ENCODE peak calls at places on chromosomes 12 and 14, in six cellular contexts. O is activated T-cell treated with anti-CD3 and anti-CD28 coated beads for 24 hours, D is Right ventricle myocardium superior, F is RPMI8226, B is HS-5, H is GM12891. Y is an unnamed sample.

GRCh38 chr14:22887260-22887989 is 4.4 kb downstream of the REM2 start:
- DNase-seq in D (no peak), F (peak), H (no peak), O (no peak), B (no peak), Y (peak)

GRCh38 chr12:94874986-94875312 is 128.5 kb downstream of the NDUFA12 start:
- DNase-seq in O (no peak), B (no peak), D (no peak), F (no peak), H (no peak), Y (no peak)

GRCh38 chr12:110693731-110694130 is 4.8 kb upstream of the HVCN1 start:
- DNase-seq in H (no peak), D (peak), B (no peak), O (no peak), F (no peak), Y (no peak)

GRCh38 chr12:47276253-47277070 is 196.7 kb upstream of the AMIGO2 start:
- DNase-seq in F (peak), H (peak), D (no peak), O (peak), B (no peak), Y (peak)

GRCh38 chr12:31662176-31662849 is 2.8 kb downstream of the ETFBKMT start:
- DNase-seq in D (no peak), O (no peak), F (no peak), B (no peak), H (no peak), Y (no peak)

GRCh38 chr12:108338915-108339657 is at the start of gene CMKLR1:
- DNase-seq in H (no peak), F (no peak), B (no peak), D (peak), O (no peak), Y (no peak)

GRCh38 chr12:106245767-106246166 is 2.1 kb downstream of the CKAP4 start:
- DNase-seq in H (no peak), D (peak), F (no peak), B (no peak), O (no peak), Y (no peak)

GRCh38 chr12:29164477-29165163 is 15.5 kb downstream of the FAR2 start:
- DNase-seq in F (peak), D (no peak), O (no peak), B (no peak), H (peak), Y (no peak)

GRCh38 chr12:130281157-130281799 is 56.4 kb upstream of the PIWIL1 start:
- DNase-seq in B (no peak), H (no peak), O (peak), D (peak), F (peak), Y (peak)

GRCh38 chr12:870378-870777 is 79.1 kb downstream of the RAD52 start:
- DNase-seq in D (no peak), O (no peak), H (no peak), B (no peak), F (no peak), Y (no peak)

GRCh38 chr14:50222061-50222613 is 9.2 kb downstream of the SOS2 start:
- DNase-seq in B (no peak), O (no peak), H (no peak), D (no peak), F (no peak), Y (no peak)

GRCh38 chr12:87866602-87867292 is 162.5 kb downstream of the C12orf50 start:
- DNase-seq in F (peak), H (no peak), O (no peak), B (no peak), D (no peak), Y (no peak)

GRCh38 chr12:117282490-117282889 is 78.9 kb downstream of the NOS1 start:
- DNase-seq in F (no peak), O (no peak), B (no peak), H (no peak), D (no peak), Y (no peak)

GRCh38 chr12:90945070-90945649 is 9.8 kb downstream of the CCER1 start:
- DNase-seq in D (no peak), O (no peak), F (peak), B (no peak), H (no peak), Y (no peak)

GRCh38 chr14:77311217-77311616 is 9.5 kb downstream of the POMT2 start:
- DNase-seq in B (no peak), H (no peak), F (no peak), D (no peak), O (no peak), Y (no peak)

GRCh38 chr14:92121207-92121669 is 268 bp downstream of the NDUFB1 start:
- DNase-seq in B (peak), F (peak), D (peak), H (no peak), O (no peak), Y (no peak)

GRCh38 chr14:106372870-106373657 is 846.7 kb downstream of the TMEM121 start:
- DNase-seq in B (no peak), O (peak), H (peak), D (peak), F (no peak), Y (peak)

Y was measured in activated T-helper 2 cell treated with anti-CD3 and anti-CD28 coated beads, Interferon-gamma antibody, Interleukin-2, Interleukin-4, amounts not matched to agents 10 μg/mL and 5 μg/mL and 100 μg/mL, durations not matched to agents 14 hours and 24 hours and 36 hours.